ENCODE peak calls at places on chromosomes 3 and 15, in seven cellular contexts. Q, L, U, Y, G, J and R are unnamed samples.

GRCh38 chr3:39178553-39178952 is 13.8 kb downstream of the XIRP1 start:
- DNase-seq in J (no peak), Y (no peak), U (peak; percentile 51), Q (peak; percentile 62), G (no peak), L (peak; percentile 46), R (no peak)

GRCh38 chr3:125067225-125067624 is 11.4 kb upstream of the HEG1 start:
- DNase-seq in G (no peak), Y (no peak), U (no peak), Q (peak; percentile 58), L (no peak), J (no peak), R (no peak)

GRCh38 chr3:38649500-38650247 is at the start of gene SCN5A:
- DNase-seq in U (no peak), G (peak; percentile 63), Q (no peak), Y (peak; percentile 63), L (no peak), J (peak; percentile 59), R (peak; percentile 68)

GRCh38 chr3:55066406-55067128 is 138.7 kb upstream of the LRTM1 start:
- DNase-seq in U (peak; percentile 28), J (no peak), Y (no peak), G (no peak), L (peak; percentile 21), Q (no peak), R (no peak)

GRCh38 chr15:78358114-78358513 is 18.0 kb downstream of the CRABP1 start:
- DNase-seq in Q (peak; percentile 41), U (no peak), L (no peak), Y (no peak), J (no peak), G (no peak), R (no peak)

GRCh38 chr3:189902230-189903186 is 218.2 kb downstream of the P3H2 start:
- DNase-seq in Y (no peak), L (no peak), U (peak; percentile 58), G (no peak), J (no peak), Q (no peak), R (no peak)

GRCh38 chr3:8486945-8487344 is 14.7 kb upstream of the LMCD1 start:
- DNase-seq in U (no peak), Q (peak; percentile 5), G (no peak), Y (no peak), L (no peak), J (no peak), R (no peak)

GRCh38 chr3:132660056-132660744 is at the start of gene UBA5:
- DNase-seq in G (peak; percentile 79), Q (peak; percentile 61), J (peak; percentile 86), L (peak; percentile 76), U (peak; percentile 10), Y (peak; percentile 82), R (peak; percentile 83)

GRCh38 chr3:15384510-15385237 is 42.7 kb downstream of the METTL6 start:
- DNase-seq in Q (peak; percentile 39), J (no peak), Y (no peak), G (no peak), U (no peak), L (no peak), R (no peak)

GRCh38 chr3:189772584-189772983 is 141.4 kb downstream of the TP63 start:
- DNase-seq in L (no peak), G (no peak), Y (no peak), J (no peak), U (no peak), Q (no peak), R (no peak)

GRCh38 chr3:123138819-123139517 is 62.8 kb upstream of the SEC22A start:
- DNase-seq in L (no peak), Q (no peak), Y (no peak), G (no peak), U (no peak), J (no peak), R (no peak)

GRCh38 chr3:127791221-127791913 is 30.9 kb downstream of the MGLL start:
- DNase-seq in J (peak; percentile 34), U (peak; percentile 68), Y (peak; percentile 80), L (peak; percentile 89), G (no peak), Q (peak; percentile 91), R (no peak)

GRCh38 chr15:70409388-70409787 is 311.7 kb upstream of the TLE3 start:
- DNase-seq in G (no peak), Y (no peak), Q (no peak), L (no peak), J (no peak), U (no peak), R (no peak)
- H3K4me3 ChIP-seq in G (no peak overlapping the region), Y (no peak overlapping the region), Q (no peak overlapping the region), L (no peak overlapping the region), J (no peak overlapping the region), U (no peak overlapping the region), R (no peak overlapping the region)

GRCh38 chr15:70758790-70759462 is 4.4 kb downstream of the UACA start:
- DNase-seq in Q (no peak), U (no peak), Y (no peak), L (no peak), G (no peak), J (no peak), R (no peak)
- H3K4me3 ChIP-seq in Q (peak overlapping the region; percentile 92), U (no peak overlapping the region), Y (no peak overlapping the region), L (peak overlapping the region; percentile 20), G (no peak overlapping the region), J (peak overlapping the region; percentile 36), R (peak overlapping the region; percentile 33)

GRCh38 chr15:88705769-88706165 is 67.0 kb downstream of the ISG20 start:
- DNase-seq in G (no peak), J (no peak), Y (peak; percentile 24), U (no peak), Q (no peak), L (no peak), R (no peak)
- H3K4me3 ChIP-seq in G (no peak overlapping the region), J (peak overlapping the region; percentile 59), Y (peak overlapping the region; percentile 38), U (peak overlapping the region; percentile 43), Q (no peak overlapping the region), L (peak overlapping the region; percentile 20), R (peak overlapping the region; percentile 66)

GRCh38 chr3:149655826-149656599 is 1.8 kb downstream of the WWTR1 start:
- DNase-seq in Y (no peak), L (no peak), Q (no peak), U (no peak), G (no peak), J (no peak), R (no peak)
- H3K4me3 ChIP-seq in Y (peak overlapping the region; percentile 78), L (peak overlapping the region; percentile 66), Q (peak overlapping the region; percentile 88), U (peak overlapping the region; percentile 58), G (no peak overlapping the region), J (peak overlapping the region; percentile 86), R (peak overlapping the region; percentile 82)

DNA sequence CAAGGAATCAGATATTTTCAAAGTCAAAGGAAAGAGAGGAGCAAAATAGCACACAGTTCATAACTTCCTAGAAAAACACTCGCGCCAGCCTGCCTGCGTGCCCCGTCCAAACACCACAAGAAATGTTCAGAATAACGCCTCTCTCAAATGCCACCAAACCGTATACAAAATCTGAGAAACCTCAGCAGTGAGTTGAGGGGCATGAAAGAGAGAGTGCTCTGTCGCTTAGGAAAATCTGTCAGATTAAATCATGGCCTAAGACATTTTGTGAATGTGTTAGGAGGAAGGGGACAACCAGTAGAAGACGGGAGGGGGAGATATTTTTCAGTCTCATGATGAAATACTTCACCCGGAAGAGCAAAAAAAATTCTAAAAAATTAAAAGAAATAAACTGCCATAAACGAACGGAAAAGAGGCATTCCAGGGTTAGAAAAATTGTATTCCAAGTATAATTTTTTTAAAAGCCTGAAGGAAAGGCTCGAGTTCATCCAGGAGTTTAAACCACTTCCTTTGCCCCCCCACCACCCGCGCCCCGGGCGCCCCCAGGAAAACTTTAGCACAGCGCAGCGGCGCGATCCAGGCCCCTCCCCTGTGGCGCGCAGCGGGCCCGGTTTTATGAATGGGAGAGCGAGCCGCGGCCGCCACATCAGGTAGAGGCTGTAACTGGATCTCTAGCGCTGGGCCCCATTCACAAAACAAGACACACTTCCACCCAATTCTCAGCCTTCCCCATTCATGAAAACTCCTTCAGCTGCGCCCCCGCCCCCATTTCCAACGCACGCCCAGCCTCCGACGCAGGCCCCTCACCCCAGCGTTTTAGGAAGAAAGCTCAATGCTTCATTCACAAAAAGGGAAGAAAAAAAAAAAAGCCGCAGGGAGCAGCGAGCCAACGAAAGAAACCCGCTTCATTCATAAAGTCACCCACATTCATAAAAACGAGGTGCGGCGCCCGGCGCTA is 1.5 kb downstream of the ETV5 start:
- DNase-seq in U (peak; percentile 46), Y (peak; percentile 76), G (peak; percentile 60), Q (peak; percentile 78), J (peak; percentile 69), L (peak; percentile 81), R (no peak)
- H3K4me3 ChIP-seq in U (peak overlapping the region; percentile 87), Y (peak overlapping the region; percentile 54), G (peak overlapping the region; percentile 80), Q (peak overlapping the region; percentile 86), J (peak overlapping the region; percentile 88), L (peak overlapping the region; percentile 95), R (peak overlapping the region; percentile 87)

DNA sequence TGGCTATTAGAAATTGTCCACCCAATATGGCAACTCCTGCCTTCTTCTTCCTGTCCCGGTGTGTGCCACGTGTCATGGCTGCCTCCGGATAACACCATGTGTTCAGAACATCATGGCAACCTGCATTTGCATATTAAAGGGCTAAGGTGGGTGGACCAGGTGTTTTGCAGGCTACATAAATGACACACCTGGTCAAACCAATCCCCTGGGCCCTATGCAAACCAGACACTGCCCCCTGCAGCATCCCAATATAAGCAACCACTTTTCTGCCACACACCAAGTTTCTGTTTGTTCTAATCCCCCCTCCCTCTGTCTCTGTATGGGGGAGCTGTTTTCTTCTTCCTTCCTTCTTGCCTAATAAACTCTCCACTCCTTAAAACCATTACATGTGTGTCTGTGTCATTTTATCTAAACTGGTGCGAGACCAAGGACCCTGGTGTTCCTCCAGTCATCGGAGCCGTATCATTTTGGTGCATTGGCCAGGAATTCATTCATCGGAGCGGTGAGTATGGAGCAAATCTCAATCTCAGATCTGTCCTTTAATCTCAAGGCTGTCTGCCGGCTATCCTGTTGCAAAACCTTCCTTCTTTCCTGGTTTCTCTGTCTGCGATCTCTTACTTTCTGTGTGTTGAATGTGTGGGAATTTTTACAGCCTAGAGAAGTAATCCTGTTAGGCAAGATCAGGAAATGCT is 44.5 kb downstream of the NCEH1 start:
- DNase-seq in U (no peak), Y (no peak), L (no peak), G (no peak), J (no peak), Q (peak; percentile 58), R (no peak)
- H3K4me3 ChIP-seq in U (no peak overlapping the region), Y (no peak overlapping the region), L (no peak overlapping the region), G (no peak overlapping the region), J (no peak overlapping the region), Q (no peak overlapping the region), R (no peak overlapping the region)

GRCh38 chr3:149373235-149374125 is 4.0 kb downstream of the TM4SF1 start:
- DNase-seq in G (no peak), Q (peak; percentile 87), U (peak; percentile 78), J (no peak), Y (no peak), L (no peak), R (no peak)
- H3K4me3 ChIP-seq in G (no peak overlapping the region), Q (no peak overlapping the region), U (no peak overlapping the region), J (peak overlapping the region; percentile 63), Y (no peak overlapping the region), L (no peak overlapping the region), R (peak overlapping the region; percentile 21)